ENCODE peak calls at places on chromosomes 12 and 14, in four cellular contexts. Q is Panc1, O is dorsolateral prefrontal cortex, R is MM.1S. C is an unnamed sample.

GRCh38 chr14:99224948-99225347 is 47.0 kb downstream of the BCL11B start:
- DNase-seq in Q (no peak), O (no peak), R (no peak), C (no peak)

GRCh38 chr14:84323963-84324362 is 1206.0 kb upstream of the FLRT2 start:
- DNase-seq in Q (no peak), O (no peak), R (no peak), C (no peak)

GRCh38 chr14:73422515-73422914 is 35.8 kb downstream of the NUMB start:
- DNase-seq in Q (no peak), O (no peak), R (no peak), C (no peak)

GRCh38 chr14:26729851-26730250 is 132.0 kb upstream of the NOVA1 start:
- DNase-seq in Q (no peak), O (no peak), R (no peak), C (no peak)

GRCh38 chr14:61280092-61280525 is 1.0 kb downstream of the TMEM30B start:
- DNase-seq in Q (no peak), O (no peak), R (no peak), C (no peak)

GRCh38 chr14:69827560-69827959 is 30.5 kb upstream of the SLC10A1 start:
- DNase-seq in Q (no peak), O (no peak), R (no peak), C (no peak)

GRCh38 chr12:64253356-64253755 is 31.3 kb upstream of the KICS2 start:
- DNase-seq in Q (no peak), O (no peak), R (peak), C (no peak)

GRCh38 chr14:73783107-73783727 is 68.4 kb upstream of the PTGR2 start:
- DNase-seq in Q (no peak), O (no peak), R (no peak), C (no peak)

GRCh38 chr14:80395031-80395430 is 183.7 kb upstream of the DIO2 start:
- DNase-seq in Q (no peak), O (no peak), R (no peak), C (no peak)

GRCh38 chr12:113208041-113208934 is 13.0 kb upstream of the TPCN1 start:
- DNase-seq in Q (no peak), O (no peak), R (peak), C (no peak)

GRCh38 chr12:49170924-49171323 is 18.0 kb downstream of the TUBA1A start:
- DNase-seq in Q (no peak), O (no peak), R (no peak), C (no peak)

GRCh38 chr12:58026892-58027891 is 85.8 kb downstream of the ATP23 start:
- DNase-seq in Q (no peak), O (no peak), R (no peak), C (no peak)

GRCh38 chr14:56996721-56997399 is 186.6 kb upstream of the OTX2 start:
- DNase-seq in Q (no peak), O (no peak), R (no peak), C (no peak)

GRCh38 chr12:54239568-54239967 is 40.4 kb downstream of the CBX5 start:
- DNase-seq in Q (no peak), O (no peak), R (no peak), C (no peak)

GRCh38 chr12:125533434-125534029 is 468.3 kb downstream of the AACS start:
- DNase-seq in Q (no peak), O (peak), R (no peak), C (peak)

GRCh38 chr12:10196210-10196609 is 16.5 kb upstream of the GABARAPL1 start:
- DNase-seq in Q (no peak), O (no peak), R (no peak), C (no peak)

GRCh38 chr12:5197127-5197526 is 153.4 kb downstream of the KCNA5 start:
- DNase-seq in Q (no peak), O (no peak), R (no peak), C (no peak)

GRCh38 chr12:106030210-106031175 is 108.3 kb downstream of the NUAK1 start:
- DNase-seq in Q (peak), O (no peak), R (peak), C (no peak)
- H3K27ac ChIP-seq in Q (peak), O (no peak), R (peak), C (no peak)

GRCh38 chr14:71474866-71475265 is 457.4 kb upstream of the RGS6 start:
- DNase-seq in Q (no peak), O (no peak), R (no peak), C (no peak)

GRCh38 chr14:71472961-71473340 is 459.3 kb upstream of the RGS6 start:
- DNase-seq in Q (no peak), O (no peak), R (no peak), C (no peak)

GRCh38 chr14:71472281-71472960 is 459.8 kb upstream of the RGS6 start:
- DNase-seq in Q (no peak), O (no peak), R (no peak), C (no peak)

GRCh38 chr14:71474291-71474690 is 457.9 kb upstream of the RGS6 start:
- DNase-seq in Q (no peak), O (no peak), R (no peak), C (no peak)

DNA sequence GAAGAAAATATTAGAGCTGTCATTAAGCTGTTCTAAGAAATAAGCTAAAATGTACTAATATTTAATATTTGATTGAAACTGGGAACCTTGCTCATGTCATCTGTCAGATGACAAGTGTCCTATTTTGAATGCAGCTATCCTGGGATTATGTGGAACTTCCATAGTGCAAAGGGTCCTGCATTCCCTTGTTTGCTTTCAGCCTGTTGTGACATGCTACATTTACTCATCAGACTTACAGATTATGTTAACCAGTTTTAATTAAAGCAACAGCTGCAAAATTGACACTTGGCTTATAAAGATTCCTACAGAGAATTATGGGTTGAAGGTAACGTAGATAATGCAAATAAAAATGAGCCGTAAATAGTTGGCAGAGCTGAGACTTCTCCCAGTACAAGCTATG is 458.4 kb upstream of the RGS6 start:
- DNase-seq in Q (no peak), O (no peak), R (no peak), C (no peak)
- H3K27ac ChIP-seq in Q (no peak), O (no peak), R (no peak), C (no peak)

DNA sequence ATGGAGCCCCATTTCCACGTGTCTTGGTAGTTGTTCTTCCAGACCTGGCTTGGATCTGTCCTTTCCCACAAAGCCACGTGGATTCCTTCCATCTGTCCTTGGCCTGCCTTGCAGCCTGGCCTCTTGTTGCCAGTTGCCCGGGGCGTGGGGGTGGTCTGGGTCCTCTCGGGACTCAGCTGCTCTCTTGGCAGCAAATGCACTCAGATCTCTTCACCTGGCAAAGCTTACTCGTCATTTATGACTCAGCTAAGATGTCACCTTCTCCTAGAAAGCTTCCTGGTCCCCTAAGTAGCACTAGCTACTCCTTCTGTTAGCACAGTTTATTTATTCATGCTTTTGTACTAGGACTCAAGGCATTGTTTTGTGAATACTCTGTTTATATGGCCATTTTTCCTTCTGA is 13.6 kb downstream of the PLEKHG3 start:
- DNase-seq in Q (no peak), O (peak), R (no peak), C (peak)
- H3K27ac ChIP-seq in Q (peak), O (peak), R (no peak), C (peak)

GRCh38 chr12:52035926-52036325 is 15.3 kb upstream of the NR4A1 start:
- DNase-seq in Q (no peak), O (no peak), R (no peak), C (no peak)
- H3K27ac ChIP-seq in Q (no peak), O (no peak), R (peak), C (no peak)

DNA sequence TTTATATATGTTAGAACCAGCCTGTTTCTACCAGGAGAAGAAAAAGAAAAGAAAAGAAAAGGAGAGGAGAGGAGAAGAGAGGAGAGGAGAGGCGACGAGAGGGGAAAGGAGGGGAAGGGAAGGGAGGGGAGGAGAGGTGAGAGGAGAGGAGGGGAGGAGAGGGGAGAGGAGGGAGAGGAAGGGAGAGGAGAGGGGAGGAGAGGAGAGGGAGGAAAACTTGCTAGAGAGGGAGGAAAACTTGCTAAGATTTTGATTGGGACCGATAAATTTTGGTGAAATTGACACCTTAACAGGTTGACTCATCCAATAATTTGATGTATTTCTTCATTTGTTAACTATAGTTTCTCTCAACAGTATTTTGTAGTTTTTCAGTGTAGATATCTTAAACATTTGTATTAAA is 164.0 kb upstream of the SYT1 start:
- DNase-seq in Q (no peak), O (no peak), R (no peak), C (no peak)
- H3K27ac ChIP-seq in Q (no peak), O (no peak), R (no peak), C (no peak)

GRCh38 chr12:118188690-118189371 is 52.9 kb downstream of the PEBP1 start:
- DNase-seq in Q (no peak), O (peak), R (no peak), C (no peak)

GRCh38 chr12:118193477-118193876 is 57.6 kb downstream of the PEBP1 start:
- DNase-seq in Q (no peak), O (no peak), R (no peak), C (no peak)

GRCh38 chr12:118190266-118190665 is 54.3 kb downstream of the PEBP1 start:
- DNase-seq in Q (no peak), O (no peak), R (no peak), C (peak)

GRCh38 chr12:118187746-118188390 is 51.9 kb downstream of the PEBP1 start:
- DNase-seq in Q (no peak), O (no peak), R (no peak), C (no peak)

DNA sequence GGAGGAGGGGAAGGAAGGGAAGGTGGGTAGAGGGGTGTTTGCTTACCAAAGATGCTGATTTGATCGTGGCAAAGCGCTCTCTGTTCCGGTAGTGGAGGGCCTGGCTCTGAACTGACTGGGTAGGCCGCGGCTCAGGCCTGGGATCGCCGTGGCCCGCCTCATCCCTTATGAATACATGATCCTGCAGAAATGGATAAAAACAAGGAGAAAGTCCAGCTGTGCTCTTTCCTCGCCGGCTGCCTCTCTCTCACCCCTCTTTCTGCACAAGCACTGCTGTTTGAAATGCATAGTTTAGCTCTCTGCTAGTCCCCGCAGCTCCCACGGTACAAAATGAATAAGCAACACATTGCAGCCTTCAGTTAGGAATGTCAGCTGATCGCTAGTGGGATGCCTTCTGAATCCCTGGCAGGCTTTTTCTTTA is 53.8 kb downstream of the PEBP1 start:
- DNase-seq in Q (no peak), O (peak), R (no peak), C (peak)
- H3K27ac ChIP-seq in Q (no peak), O (peak), R (no peak), C (peak)

DNA sequence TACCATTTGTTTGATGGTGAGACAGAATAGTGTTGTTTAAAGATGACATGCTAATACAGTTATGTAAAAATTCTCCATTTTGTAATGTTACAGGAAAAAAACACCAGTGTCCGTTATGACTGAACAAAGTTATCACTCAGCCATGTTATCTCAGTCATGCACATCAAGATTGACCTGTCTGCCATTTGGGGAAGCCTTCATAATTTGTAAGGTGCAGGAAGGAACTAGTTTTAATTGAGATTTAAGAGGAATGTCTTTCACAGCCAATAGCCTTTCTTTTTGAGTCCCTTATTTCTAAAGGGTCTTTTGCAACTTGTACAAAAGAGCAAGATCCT is 432.2 kb downstream of the RAD51B start:
- DNase-seq in Q (no peak), O (no peak), R (no peak), C (no peak)
- H3K27ac ChIP-seq in Q (peak), O (no peak), R (no peak), C (no peak)

DNA sequence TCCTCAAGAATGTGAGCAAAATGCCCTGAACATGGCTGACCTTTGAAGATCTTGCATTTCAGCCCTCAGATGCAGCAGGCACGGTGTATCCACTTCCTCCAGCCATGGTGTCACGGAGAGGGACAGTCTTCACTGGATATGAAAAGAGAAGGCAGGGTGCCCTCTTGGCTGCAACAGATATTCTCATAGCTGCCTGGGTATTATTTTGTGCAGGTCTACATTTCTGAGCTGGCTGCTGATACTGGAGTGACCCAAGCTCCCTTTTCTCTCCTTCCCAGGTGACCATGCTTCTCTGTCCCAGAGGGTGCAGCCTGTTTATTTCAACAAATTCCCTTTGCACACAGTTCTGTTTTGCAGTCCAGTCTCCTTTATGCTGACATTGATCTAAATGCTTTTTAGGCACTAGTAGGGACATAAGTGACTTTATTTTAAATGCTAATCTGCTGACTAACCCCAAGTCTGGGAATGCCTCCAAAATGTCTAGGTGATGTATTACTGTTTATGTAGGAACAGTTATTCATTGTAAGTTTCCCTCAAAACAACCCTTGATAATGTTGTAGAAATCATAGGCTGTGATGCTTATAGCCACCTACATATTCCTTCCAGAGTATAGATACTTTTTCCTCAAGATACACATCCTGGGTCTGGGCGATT is 17.4 kb upstream of the PYGL start:
- DNase-seq in Q (peak), O (no peak), R (no peak), C (no peak)
- H3K27ac ChIP-seq in Q (no peak), O (no peak), R (no peak), C (no peak)

GRCh38 chr14:67961676-67962075 is 142.1 kb downstream of the RAD51B start:
- DNase-seq in Q (no peak), O (no peak), R (no peak), C (no peak)

GRCh38 chr14:67964391-67964812 is 144.8 kb downstream of the RAD51B start:
- DNase-seq in Q (no peak), O (no peak), R (no peak), C (no peak)

GRCh38 chr14:67963960-67964359 is 144.4 kb downstream of the RAD51B start:
- DNase-seq in Q (no peak), O (no peak), R (no peak), C (no peak)

GRCh38 chr14:67962215-67962644 is 142.7 kb downstream of the RAD51B start:
- DNase-seq in Q (no peak), O (no peak), R (no peak), C (no peak)

GRCh38 chr14:67963545-67963944 is 144.0 kb downstream of the RAD51B start:
- DNase-seq in Q (no peak), O (no peak), R (no peak), C (no peak)
- H3K27ac ChIP-seq in Q (no peak), O (no peak), R (no peak), C (no peak)

GRCh38 chr12:6472491-6472890 is 2.0 kb upstream of the VAMP1 start:
- DNase-seq in Q (no peak), O (no peak), R (no peak), C (no peak)

GRCh38 chr12:6476496-6476895 is 6.0 kb upstream of the VAMP1 start:
- DNase-seq in Q (no peak), O (no peak), R (no peak), C (no peak)

GRCh38 chr12:6478406-6478805 is 7.9 kb upstream of the VAMP1 start:
- DNase-seq in Q (no peak), O (no peak), R (no peak), C (no peak)
- H3K27ac ChIP-seq in Q (no peak), O (no peak), R (no peak), C (no peak)